ENCODE peak calls at places on chromosome 15, in four cellular contexts. H is GM12878, Y is K562, E is SK-N-SH. M is an unnamed sample.

GRCh38 chr15:39118510-39118909 is 462.4 kb upstream of the THBS1 start:
- DNase-seq in Y (no peak), H (no peak), E (no peak), M (no peak)

GRCh38 chr15:101068961-101069734 is 150.0 kb downstream of the LRRK1 start:
- DNase-seq in Y (no peak), E (no peak), H (no peak), M (peak; percentile 87)

GRCh38 chr15:57217716-57218598 is 158.3 kb upstream of the CGNL1 start:
- DNase-seq in E (no peak), Y (no peak), H (no peak), M (no peak)

GRCh38 chr15:41464889-41465580 is 28.6 kb upstream of the ITPKA start:
- DNase-seq in H (no peak), Y (no peak), E (no peak), M (no peak)

GRCh38 chr15:89946681-89947313 is 34.0 kb upstream of the ARPIN start:
- DNase-seq in Y (no peak), H (no peak), E (no peak), M (no peak)

GRCh38 chr15:35078221-35078915 is 6.7 kb downstream of the NANOGP8 start:
- DNase-seq in E (peak; percentile 75), H (no peak), Y (peak; percentile 52), M (peak; percentile 44)

GRCh38 chr15:25250906-25251622 is 187.8 kb downstream of the UBE3A start:
- DNase-seq in Y (no peak), H (no peak), E (no peak), M (no peak)

GRCh38 chr15:35437157-35437556 is 108.8 kb downstream of the DPH6 start:
- DNase-seq in Y (no peak), H (no peak), E (no peak), M (no peak)

GRCh38 chr15:74222705-74223104 is 13.4 kb upstream of the CCDC33 start:
- DNase-seq in H (no peak), Y (no peak), E (peak; percentile 55), M (no peak)

GRCh38 chr15:39171944-39172368 is 408.9 kb upstream of the THBS1 start:
- DNase-seq in E (peak; percentile 31), Y (peak; percentile 17), H (peak; percentile 19), M (peak; percentile 85)

GRCh38 chr15:79089331-79089889 is 1.2 kb downstream of the RASGRF1 start:
- DNase-seq in Y (no peak), E (peak; percentile 64), H (no peak), M (no peak)

GRCh38 chr15:93060336-93061248 is 28.4 kb downstream of the RGMA start:
- DNase-seq in E (no peak), Y (no peak), H (no peak), M (no peak)

GRCh38 chr15:95429345-95429744 is 901.2 kb upstream of the NR2F2 start:
- DNase-seq in H (no peak), Y (no peak), E (no peak), M (no peak)

GRCh38 chr15:81133782-81134461 is at the start of gene CFAP161:
- DNase-seq in H (no peak), E (peak; percentile 93), Y (peak; percentile 33), M (peak; percentile 29)

GRCh38 chr15:50315814-50316630 is 39.0 kb downstream of the GABPB1 start:
- DNase-seq in Y (no peak), H (no peak), E (peak; percentile 45), M (peak; percentile 42)

GRCh38 chr15:63250312-63250965 is 27.0 kb upstream of the APH1B start:
- DNase-seq in E (no peak), H (no peak), Y (no peak), M (no peak)

GRCh38 chr15:72180771-72181324 is 16.7 kb downstream of the GRAMD2A start:
- DNase-seq in H (no peak), Y (no peak), E (no peak), M (no peak)

GRCh38 chr15:51229907-51230328 is 108.5 kb downstream of the CYP19A1 start:
- DNase-seq in E (peak; percentile 55), Y (no peak), H (no peak), M (peak; percentile 8)

GRCh38 chr15:69253156-69253555 is 45.6 kb upstream of the PAQR5 start:
- DNase-seq in H (no peak), E (peak; percentile 33), Y (no peak), M (no peak)

GRCh38 chr15:38769492-38769891 is 204.9 kb upstream of the RASGRP1 start:
- DNase-seq in H (no peak), E (no peak), Y (no peak), M (no peak)

GRCh38 chr15:79916424-79916823 is 19.6 kb upstream of the MTHFS start:
- DNase-seq in E (no peak), Y (no peak), H (no peak), M (no peak)

GRCh38 chr15:31083394-31083790 is 18.1 kb downstream of the TRPM1 start:
- DNase-seq in E (peak; percentile 54), H (no peak), Y (no peak), M (peak; percentile 48)

GRCh38 chr15:101206173-101206572 is 45.7 kb downstream of the CHSY1 start:
- DNase-seq in Y (no peak), H (no peak), E (no peak), M (no peak)

GRCh38 chr15:76209523-76209922 is 101.7 kb downstream of the ETFA start:
- DNase-seq in E (no peak), H (no peak), Y (no peak), M (no peak)

GRCh38 chr15:75985966-75986365 is 26.3 kb downstream of the NRG4 start:
- DNase-seq in E (no peak), Y (no peak), H (no peak), M (no peak)

GRCh38 chr15:88649286-88649733 is 10.5 kb downstream of the ISG20 start:
- DNase-seq in E (peak; percentile 43), H (no peak), Y (no peak), M (peak; percentile 41)

GRCh38 chr15:42728562-42728961 is 8.4 kb downstream of the CDAN1 start:
- DNase-seq in E (peak; percentile 36), H (no peak), Y (no peak), M (no peak)

GRCh38 chr15:62603757-62604156 is 438.7 kb upstream of the C2CD4B start:
- DNase-seq in H (no peak), Y (no peak), E (no peak), M (no peak)

GRCh38 chr15:47685141-47685870 is 32.0 kb upstream of the SEMA6D start:
- DNase-seq in H (no peak), E (no peak), Y (no peak), M (no peak)

GRCh38 chr15:48861813-48862431 is 16.0 kb upstream of the EID1 start:
- DNase-seq in E (peak; percentile 58), Y (peak; percentile 47), H (no peak), M (peak; percentile 57)

GRCh38 chr15:91348812-91349500 is 248.9 kb downstream of the SV2B start:
- DNase-seq in H (no peak), Y (no peak), E (no peak), M (no peak)

GRCh38 chr15:94327356-94327936 is 96.1 kb downstream of the MCTP2 start:
- DNase-seq in E (peak; percentile 50), H (no peak), Y (peak; percentile 16), M (peak; percentile 29)

GRCh38 chr15:66708389-66708788 is 6.4 kb downstream of the SMAD6 start:
- DNase-seq in H (no peak), Y (no peak), E (no peak), M (no peak)
- H3K4me1 ChIP-seq in H (peaks cover 12% of the 10 kb centered on the region), Y (peaks cover 35% of the 10 kb centered on the region), E (peaks cover 28% of the 10 kb centered on the region), M (peaks cover 38% of the 10 kb centered on the region)

GRCh38 chr15:87033056-87033455 is 953.4 kb downstream of the AGBL1 start:
- DNase-seq in E (no peak), Y (no peak), H (no peak), M (no peak)

GRCh38 chr15:87034886-87035285 is 955.2 kb downstream of the AGBL1 start:
- DNase-seq in H (no peak), Y (no peak), E (no peak), M (no peak)

GRCh38 chr15:87032291-87032690 is 952.6 kb downstream of the AGBL1 start:
- DNase-seq in H (no peak), E (no peak), Y (no peak), M (no peak)

DNA sequence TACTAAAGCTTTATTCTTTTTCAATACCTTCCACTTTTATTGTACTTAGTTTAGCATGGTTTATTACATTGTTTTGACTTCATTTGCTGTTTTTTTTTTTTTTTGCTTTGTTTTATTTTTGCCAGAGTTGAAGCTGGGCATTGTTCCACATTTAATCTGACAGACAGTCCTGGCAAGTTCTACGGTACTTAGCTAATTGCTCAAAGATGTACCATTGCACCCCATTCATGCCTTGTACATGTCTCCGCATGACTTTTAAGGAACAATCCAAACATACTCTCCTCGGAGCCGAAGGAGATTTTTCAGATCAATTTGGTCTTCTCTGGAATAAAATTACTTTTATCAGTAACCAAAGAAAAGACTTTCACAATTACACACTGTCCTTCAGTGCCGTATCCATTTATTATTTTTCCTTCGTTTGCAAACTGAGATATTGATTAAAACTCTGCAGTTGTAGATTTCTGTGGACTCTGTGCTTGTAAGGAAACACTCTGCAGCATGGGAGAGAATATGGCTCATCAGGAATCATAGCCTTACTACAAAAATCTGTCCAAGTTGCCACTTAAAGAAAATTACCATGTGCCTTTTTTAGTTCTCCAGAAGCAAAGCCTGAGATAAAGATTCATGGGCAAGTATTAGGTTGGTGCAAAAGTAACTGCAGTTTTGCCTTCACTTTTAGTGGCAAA is 952.0 kb downstream of the AGBL1 start:
- DNase-seq in E (no peak), Y (no peak), H (no peak), M (no peak)
- TF ChIP-seq FOXM1 in E (no peak), Y (no peak), H (no peak), M (no peak)

GRCh38 chr15:82767163-82767829 is 38.6 kb downstream of the FSD2 start:
- DNase-seq in Y (no peak), H (no peak), E (no peak), M (no peak)
- H3K4me1 ChIP-seq in Y (peaks cover 8% of the 10 kb centered on the region), H (no peaks in the 10 kb centered on the region), E (no peaks in the 10 kb centered on the region), M (peaks cover 33% of the 10 kb centered on the region)

DNA sequence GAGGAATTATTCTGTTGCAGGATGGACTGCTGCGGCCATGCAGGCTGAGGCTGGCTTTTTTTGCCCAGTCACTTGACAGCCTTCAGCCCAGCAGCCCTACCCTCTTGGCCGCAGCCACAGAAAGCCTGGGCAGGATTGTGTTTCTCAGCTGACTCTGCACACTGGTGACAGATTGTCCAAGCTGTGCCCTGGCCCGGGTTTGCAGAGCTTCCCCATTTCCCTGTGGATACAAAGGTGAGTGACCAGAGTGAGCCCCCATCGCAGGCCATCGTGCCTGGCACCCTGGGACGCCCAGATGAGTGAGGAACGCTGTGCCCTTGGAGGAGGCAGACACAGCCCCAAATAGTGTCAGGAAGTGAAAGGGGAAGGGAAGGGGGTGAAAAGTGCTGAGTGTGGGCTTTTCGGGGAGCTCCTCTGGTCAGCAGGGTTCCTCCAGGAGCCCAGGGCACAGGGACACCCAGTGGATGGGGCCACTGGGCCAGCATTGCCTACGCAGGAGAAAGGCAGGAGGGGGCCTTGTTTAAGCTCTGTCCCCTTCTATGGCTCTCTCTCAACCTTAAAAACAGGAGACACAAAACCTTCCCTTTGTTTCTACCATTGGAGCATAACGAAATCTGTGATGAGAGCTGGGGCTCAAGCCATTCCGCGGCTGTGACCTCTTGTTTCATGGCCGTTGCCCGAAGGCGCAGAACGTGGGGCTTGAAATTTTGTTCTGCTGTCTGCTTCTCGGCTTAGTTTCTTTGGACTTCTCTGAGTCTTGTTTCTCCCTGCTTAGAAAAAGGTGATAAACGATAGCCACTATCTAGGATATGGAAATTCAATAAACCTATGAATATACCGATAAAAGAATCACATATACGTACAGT is 91.5 kb upstream of the MEF2A start:
- DNase-seq in H (no peak), E (no peak), Y (no peak), M (no peak)
- TF ChIP-seq FOXM1 in H (no peak), E (no peak), Y (no peak), M (no peak)

GRCh38 chr15:65791335-65792129 is 561 bp downstream of the DENND4A start:
- DNase-seq in Y (no peak), H (no peak), E (no peak), M (peak; percentile 65)
- H3K4me1 ChIP-seq in Y (peaks cover 21% of the 10 kb centered on the region), H (peaks cover 15% of the 10 kb centered on the region), E (no peaks in the 10 kb centered on the region), M (peaks cover 53% of the 10 kb centered on the region)